ENCODE peak calls at places on chromosomes 16 and 17, in ten cellular contexts. One of them, this sample, is unnamed.

GRCh38 chr17:78387982-78388941 is 9.8 kb downstream of the PGS1 start:
- DNase-seq in AG09309: no peak
- DNase-seq in astrocyte of the spinal cord: peak
- DNase-seq in fibroblast of pulmonary artery: peak
- DNase-seq in prostate gland: peak
- DNase-seq in heart right ventricle: peak
- DNase-seq in fibroblast of mammary gland: no peak
- DNase-seq in adrenal gland: no peak
- DNase-seq in mesenchymal stem cell: peak
- DNase-seq in lower leg skin: no peak
- DNase-seq in this sample: peak

GRCh38 chr17:50210249-50211225 is 9.1 kb upstream of the COL1A1 start:
- DNase-seq in fibroblast of pulmonary artery: peak
- DNase-seq in astrocyte of the spinal cord: peak
- DNase-seq in heart right ventricle: peak
- DNase-seq in AG09309: peak
- DNase-seq in prostate gland: no peak
- DNase-seq in fibroblast of mammary gland: peak
- DNase-seq in mesenchymal stem cell: peak
- DNase-seq in lower leg skin: no peak
- DNase-seq in adrenal gland: no peak
- DNase-seq in this sample: peak

GRCh38 chr17:80218391-80218790 is 1.7 kb downstream of the SGSH start:
- DNase-seq in astrocyte of the spinal cord: no peak
- DNase-seq in mesenchymal stem cell: no peak
- DNase-seq in heart right ventricle: no peak
- DNase-seq in AG09309: no peak
- DNase-seq in adrenal gland: no peak
- DNase-seq in fibroblast of pulmonary artery: no peak
- DNase-seq in fibroblast of mammary gland: no peak
- DNase-seq in prostate gland: no peak
- DNase-seq in lower leg skin: no peak
- DNase-seq in this sample: no peak

GRCh38 chr16:50273888-50274770 is 7.8 kb downstream of the ADCY7 start:
- DNase-seq in lower leg skin: no peak
- DNase-seq in fibroblast of mammary gland: no peak
- DNase-seq in AG09309: no peak
- DNase-seq in astrocyte of the spinal cord: no peak
- DNase-seq in fibroblast of pulmonary artery: no peak
- DNase-seq in prostate gland: no peak
- DNase-seq in adrenal gland: no peak
- DNase-seq in mesenchymal stem cell: no peak
- DNase-seq in heart right ventricle: no peak
- DNase-seq in this sample: peak

GRCh38 chr16:22659933-22660332 is 149.2 kb downstream of the NPIPB5 start:
- DNase-seq in prostate gland: peak
- DNase-seq in mesenchymal stem cell: no peak
- DNase-seq in AG09309: no peak
- DNase-seq in lower leg skin: no peak
- DNase-seq in fibroblast of pulmonary artery: no peak
- DNase-seq in astrocyte of the spinal cord: no peak
- DNase-seq in fibroblast of mammary gland: no peak
- DNase-seq in adrenal gland: no peak
- DNase-seq in heart right ventricle: no peak
- DNase-seq in this sample: peak

GRCh38 chr17:21019976-21020575 is 22.7 kb downstream of the USP22 start:
- DNase-seq in lower leg skin: no peak
- DNase-seq in adrenal gland: no peak
- DNase-seq in astrocyte of the spinal cord: no peak
- DNase-seq in prostate gland: no peak
- DNase-seq in heart right ventricle: no peak
- DNase-seq in AG09309: no peak
- DNase-seq in fibroblast of mammary gland: peak
- DNase-seq in mesenchymal stem cell: peak
- DNase-seq in fibroblast of pulmonary artery: peak
- DNase-seq in this sample: peak

GRCh38 chr17:72937687-72938086 is 154.8 kb downstream of the SLC39A11 start:
- DNase-seq in mesenchymal stem cell: no peak
- DNase-seq in AG09309: no peak
- DNase-seq in lower leg skin: no peak
- DNase-seq in fibroblast of mammary gland: no peak
- DNase-seq in adrenal gland: no peak
- DNase-seq in prostate gland: no peak
- DNase-seq in heart right ventricle: no peak
- DNase-seq in fibroblast of pulmonary artery: no peak
- DNase-seq in astrocyte of the spinal cord: no peak
- DNase-seq in this sample: no peak

GRCh38 chr16:10878644-10879498 is 1.9 kb downstream of the CIITA start:
- DNase-seq in prostate gland: no peak
- DNase-seq in astrocyte of the spinal cord: peak
- DNase-seq in lower leg skin: no peak
- DNase-seq in fibroblast of pulmonary artery: peak
- DNase-seq in AG09309: no peak
- DNase-seq in heart right ventricle: peak
- DNase-seq in mesenchymal stem cell: peak
- DNase-seq in adrenal gland: peak
- DNase-seq in fibroblast of mammary gland: no peak
- DNase-seq in this sample: peak

GRCh38 chr16:67719048-67719777 is at the start of gene GFOD2:
- DNase-seq in prostate gland: peak
- DNase-seq in mesenchymal stem cell: peak
- DNase-seq in lower leg skin: peak
- DNase-seq in fibroblast of mammary gland: peak
- DNase-seq in fibroblast of pulmonary artery: peak
- DNase-seq in heart right ventricle: peak
- DNase-seq in astrocyte of the spinal cord: peak
- DNase-seq in adrenal gland: peak
- DNase-seq in AG09309: peak
- DNase-seq in this sample: peak
- H3K4me3 ChIP-seq in prostate gland: peak
- H3K4me3 ChIP-seq in mesenchymal stem cell: peak
- H3K4me3 ChIP-seq in lower leg skin: peak
- H3K4me3 ChIP-seq in fibroblast of mammary gland: peak
- H3K4me3 ChIP-seq in fibroblast of pulmonary artery: peak
- H3K4me3 ChIP-seq in heart right ventricle: peak
- H3K4me3 ChIP-seq in astrocyte of the spinal cord: peak
- H3K4me3 ChIP-seq in adrenal gland: peak
- H3K4me3 ChIP-seq in AG09309: peak
- H3K4me3 ChIP-seq in this sample: peak

GRCh38 chr17:40148527-40148926 is 8.2 kb downstream of the CASC3 start:
- DNase-seq in adrenal gland: no peak
- DNase-seq in prostate gland: no peak
- DNase-seq in mesenchymal stem cell: no peak
- DNase-seq in fibroblast of mammary gland: no peak
- DNase-seq in astrocyte of the spinal cord: no peak
- DNase-seq in heart right ventricle: no peak
- DNase-seq in AG09309: no peak
- DNase-seq in fibroblast of pulmonary artery: no peak
- DNase-seq in lower leg skin: no peak
- DNase-seq in this sample: no peak
- H3K4me3 ChIP-seq in adrenal gland: no peak
- H3K4me3 ChIP-seq in prostate gland: no peak
- H3K4me3 ChIP-seq in mesenchymal stem cell: no peak
- H3K4me3 ChIP-seq in fibroblast of mammary gland: no peak
- H3K4me3 ChIP-seq in astrocyte of the spinal cord: no peak
- H3K4me3 ChIP-seq in heart right ventricle: no peak
- H3K4me3 ChIP-seq in AG09309: no peak
- H3K4me3 ChIP-seq in fibroblast of pulmonary artery: no peak
- H3K4me3 ChIP-seq in lower leg skin: no peak
- H3K4me3 ChIP-seq in this sample: no peak

GRCh38 chr17:82334622-82335394 is 1.2 kb upstream of the SECTM1 start:
- DNase-seq in fibroblast of pulmonary artery: peak
- DNase-seq in astrocyte of the spinal cord: peak
- DNase-seq in fibroblast of mammary gland: no peak
- DNase-seq in AG09309: no peak
- DNase-seq in lower leg skin: no peak
- DNase-seq in mesenchymal stem cell: peak
- DNase-seq in heart right ventricle: peak
- DNase-seq in adrenal gland: no peak
- DNase-seq in prostate gland: peak
- DNase-seq in this sample: no peak
- H3K4me3 ChIP-seq in fibroblast of pulmonary artery: peak
- H3K4me3 ChIP-seq in astrocyte of the spinal cord: peak
- H3K4me3 ChIP-seq in fibroblast of mammary gland: peak
- H3K4me3 ChIP-seq in AG09309: peak
- H3K4me3 ChIP-seq in lower leg skin: no peak
- H3K4me3 ChIP-seq in mesenchymal stem cell: peak
- H3K4me3 ChIP-seq in heart right ventricle: peak
- H3K4me3 ChIP-seq in adrenal gland: peak
- H3K4me3 ChIP-seq in prostate gland: peak
- H3K4me3 ChIP-seq in this sample: peak

DNA sequence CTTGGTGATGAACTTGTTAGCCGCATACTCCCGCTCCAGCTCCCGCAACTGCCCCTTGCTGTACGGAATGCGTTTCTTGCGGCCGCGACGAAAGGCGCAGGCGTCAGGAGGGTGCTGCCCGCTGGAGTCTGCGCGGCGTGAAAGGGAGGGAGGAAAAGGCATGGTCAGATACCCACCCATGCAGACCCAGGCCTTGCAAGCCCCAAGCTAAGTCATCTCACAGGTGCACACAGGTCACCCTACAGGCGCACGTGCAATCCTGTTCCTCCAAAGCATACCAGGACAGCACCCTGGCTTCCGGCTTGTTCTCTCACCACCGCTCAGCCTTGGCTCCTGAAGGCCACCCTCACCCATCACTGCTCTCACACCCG is 1.6 kb downstream of the HOXB13 start:
- DNase-seq in heart right ventricle: no peak
- DNase-seq in AG09309: no peak
- DNase-seq in fibroblast of mammary gland: no peak
- DNase-seq in mesenchymal stem cell: no peak
- DNase-seq in astrocyte of the spinal cord: no peak
- DNase-seq in prostate gland: peak
- DNase-seq in fibroblast of pulmonary artery: no peak
- DNase-seq in lower leg skin: no peak
- DNase-seq in adrenal gland: no peak
- DNase-seq in this sample: no peak
- H3K4me3 ChIP-seq in heart right ventricle: no peak
- H3K4me3 ChIP-seq in AG09309: no peak
- H3K4me3 ChIP-seq in fibroblast of mammary gland: no peak
- H3K4me3 ChIP-seq in mesenchymal stem cell: no peak
- H3K4me3 ChIP-seq in astrocyte of the spinal cord: no peak
- H3K4me3 ChIP-seq in prostate gland: peak
- H3K4me3 ChIP-seq in fibroblast of pulmonary artery: no peak
- H3K4me3 ChIP-seq in lower leg skin: no peak
- H3K4me3 ChIP-seq in adrenal gland: no peak
- H3K4me3 ChIP-seq in this sample: no peak

GRCh38 chr17:77318021-77318420 is 177.3 kb downstream of the SEC14L1 start:
- DNase-seq in lower leg skin: no peak
- DNase-seq in fibroblast of pulmonary artery: no peak
- DNase-seq in heart right ventricle: no peak
- DNase-seq in adrenal gland: no peak
- DNase-seq in fibroblast of mammary gland: no peak
- DNase-seq in prostate gland: no peak
- DNase-seq in mesenchymal stem cell: no peak
- DNase-seq in astrocyte of the spinal cord: no peak
- DNase-seq in AG09309: no peak
- DNase-seq in this sample: peak

GRCh38 chr17:77318491-77319210 is 177.9 kb downstream of the SEC14L1 start:
- DNase-seq in mesenchymal stem cell: peak
- DNase-seq in fibroblast of mammary gland: peak
- DNase-seq in fibroblast of pulmonary artery: peak
- DNase-seq in prostate gland: no peak
- DNase-seq in astrocyte of the spinal cord: no peak
- DNase-seq in AG09309: no peak
- DNase-seq in heart right ventricle: no peak
- DNase-seq in adrenal gland: no peak
- DNase-seq in lower leg skin: peak
- DNase-seq in this sample: peak

GRCh38 chr17:77320501-77321256 is 179.9 kb downstream of the SEC14L1 start:
- DNase-seq in fibroblast of mammary gland: peak
- DNase-seq in astrocyte of the spinal cord: no peak
- DNase-seq in lower leg skin: peak
- DNase-seq in fibroblast of pulmonary artery: peak
- DNase-seq in heart right ventricle: no peak
- DNase-seq in AG09309: no peak
- DNase-seq in prostate gland: no peak
- DNase-seq in mesenchymal stem cell: peak
- DNase-seq in adrenal gland: no peak
- DNase-seq in this sample: peak

GRCh38 chr17:77320046-77320445 is 179.3 kb downstream of the SEC14L1 start:
- DNase-seq in heart right ventricle: no peak
- DNase-seq in adrenal gland: no peak
- DNase-seq in fibroblast of pulmonary artery: peak
- DNase-seq in prostate gland: no peak
- DNase-seq in AG09309: no peak
- DNase-seq in astrocyte of the spinal cord: peak
- DNase-seq in lower leg skin: peak
- DNase-seq in fibroblast of mammary gland: peak
- DNase-seq in mesenchymal stem cell: peak
- DNase-seq in this sample: peak

DNA sequence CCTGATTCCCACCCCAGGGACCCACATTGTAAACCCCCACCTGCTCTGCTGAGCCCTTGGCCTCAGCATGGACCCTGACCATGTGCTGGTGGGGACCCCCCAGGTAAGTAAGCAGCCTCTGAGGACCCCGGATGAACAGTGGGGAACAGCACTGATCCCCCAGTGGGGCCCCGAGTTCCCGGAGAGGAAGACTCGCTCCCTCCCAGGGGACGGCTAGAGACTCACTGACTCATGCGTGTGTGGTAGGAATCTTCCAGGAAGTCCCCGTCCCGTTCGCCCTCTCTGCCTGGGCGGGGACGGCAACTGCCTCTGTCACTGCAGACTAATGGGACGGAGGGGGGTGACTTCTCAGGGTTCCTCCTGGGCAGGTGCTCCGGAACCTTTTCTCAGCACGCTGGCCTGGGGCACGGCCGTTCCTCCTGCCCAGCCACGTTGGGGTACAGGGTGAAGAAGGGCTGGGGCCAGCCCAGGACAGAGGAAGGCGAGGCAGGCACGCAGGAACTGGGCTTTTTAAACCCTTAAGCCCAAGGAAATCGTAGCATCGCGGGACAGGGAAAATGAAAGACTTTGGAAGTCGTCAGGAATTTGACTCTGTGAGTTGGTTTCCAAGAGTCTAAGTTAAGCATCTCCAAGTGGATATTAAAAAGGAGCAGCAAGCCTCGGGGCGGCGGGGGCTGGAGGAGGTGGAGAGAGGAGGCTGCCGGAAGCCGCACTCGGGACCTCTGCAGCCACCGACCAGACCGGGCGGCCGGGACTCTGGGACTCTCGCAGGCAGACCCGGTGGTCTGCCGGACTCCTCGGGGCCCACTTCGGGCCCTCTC is 178.7 kb downstream of the SEC14L1 start:
- DNase-seq in fibroblast of mammary gland: peak
- DNase-seq in heart right ventricle: peak
- DNase-seq in prostate gland: peak
- DNase-seq in lower leg skin: peak
- DNase-seq in AG09309: no peak
- DNase-seq in mesenchymal stem cell: peak
- DNase-seq in adrenal gland: peak
- DNase-seq in astrocyte of the spinal cord: peak
- DNase-seq in fibroblast of pulmonary artery: peak
- DNase-seq in this sample: peak
- H3K4me3 ChIP-seq in fibroblast of mammary gland: peak
- H3K4me3 ChIP-seq in heart right ventricle: peak
- H3K4me3 ChIP-seq in prostate gland: peak
- H3K4me3 ChIP-seq in lower leg skin: peak
- H3K4me3 ChIP-seq in AG09309: peak
- H3K4me3 ChIP-seq in mesenchymal stem cell: peak
- H3K4me3 ChIP-seq in adrenal gland: peak
- H3K4me3 ChIP-seq in astrocyte of the spinal cord: peak
- H3K4me3 ChIP-seq in fibroblast of pulmonary artery: peak
- H3K4me3 ChIP-seq in this sample: peak

GRCh38 chr16:87727346-87727745 is 38.4 kb downstream of the KLHDC4 start:
- DNase-seq in prostate gland: no peak
- DNase-seq in mesenchymal stem cell: no peak
- DNase-seq in astrocyte of the spinal cord: no peak
- DNase-seq in fibroblast of pulmonary artery: no peak
- DNase-seq in adrenal gland: no peak
- DNase-seq in lower leg skin: no peak
- DNase-seq in heart right ventricle: no peak
- DNase-seq in AG09309: no peak
- DNase-seq in fibroblast of mammary gland: no peak
- DNase-seq in this sample: no peak
- H3K4me3 ChIP-seq in prostate gland: no peak
- H3K4me3 ChIP-seq in mesenchymal stem cell: no peak
- H3K4me3 ChIP-seq in astrocyte of the spinal cord: no peak
- H3K4me3 ChIP-seq in fibroblast of pulmonary artery: no peak
- H3K4me3 ChIP-seq in adrenal gland: no peak
- H3K4me3 ChIP-seq in lower leg skin: no peak
- H3K4me3 ChIP-seq in heart right ventricle: no peak
- H3K4me3 ChIP-seq in AG09309: no peak
- H3K4me3 ChIP-seq in fibroblast of mammary gland: no peak
- H3K4me3 ChIP-seq in this sample: no peak

This sample was measured in transverse colon.